ENCODE peak calls at places on chromosomes 2 and 18, in nine cellular contexts. G is Peyer's patch, D is H54, Y is HepG2, C is K562, E is adrenal gland, S is stomach, F is body of pancreas, P is H1. I is an unnamed sample.

GRCh38 chr18:59144483-59144882 is 4.8 kb downstream of the SEC11C start:
- DNase-seq in G (no peak), D (no peak), Y (no peak), C (no peak), E (no peak), S (no peak), F (no peak), P (no peak), I (no peak)

GRCh38 chr18:48679236-48679635 is 140.4 kb downstream of the CTIF start:
- DNase-seq in G (no peak), D (no peak), Y (no peak), C (no peak), E (no peak), S (no peak), F (no peak), P (no peak), I (no peak)

GRCh38 chr2:233048569-233049193 is 11.5 kb upstream of the INPP5D start:
- DNase-seq in G (no peak), D (no peak), Y (no peak), C (no peak), E (no peak), S (no peak), F (no peak), P (no peak), I (no peak)

GRCh38 chr2:233979748-233980147 is 62.6 kb downstream of the TRPM8 start:
- DNase-seq in G (no peak), D (no peak), Y (no peak), C (no peak), E (no peak), S (no peak), F (no peak), P (no peak), I (no peak)

GRCh38 chr2:100114011-100114433 is 28.4 kb downstream of the AFF3 start:
- DNase-seq in G (peak; percentile 55), D (no peak), Y (no peak), C (no peak), E (no peak), S (no peak), F (no peak), P (no peak), I (no peak)

GRCh38 chr2:98479959-98480524 is 35.4 kb downstream of the INPP4A start:
- DNase-seq in G (no peak), D (peak; percentile 74), Y (no peak), C (no peak), E (peak; percentile 82), S (peak; percentile 77), F (peak; percentile 79), P (no peak), I (peak; percentile 56)

GRCh38 chr2:148201075-148202004 is 180.4 kb downstream of the MBD5 start:
- DNase-seq in G (no peak), D (peak; percentile 2), Y (peak; percentile 87), C (peak; percentile 80), E (peak; percentile 40), S (peak; percentile 42), F (peak; percentile 26), P (peak; percentile 84), I (peak; percentile 78)

GRCh38 chr2:16745466-16745865 is 79.8 kb upstream of the CYRIA start:
- DNase-seq in G (no peak), D (no peak), Y (no peak), C (no peak), E (no peak), S (no peak), F (no peak), P (no peak), I (no peak)

GRCh38 chr18:73660931-73661330 is 486.7 kb downstream of the FBXO15 start:
- DNase-seq in G (no peak), D (no peak), Y (no peak), C (no peak), E (no peak), S (no peak), F (no peak), P (no peak), I (no peak)

GRCh38 chr2:88871336-88871735 is 179.9 kb downstream of the RPIA start:
- DNase-seq in G (no peak), D (no peak), Y (no peak), C (no peak), E (no peak), S (no peak), F (no peak), P (no peak), I (no peak)

GRCh38 chr2:186827426-186827825 is 21.5 kb downstream of the ZSWIM2 start:
- DNase-seq in G (no peak), D (no peak), Y (no peak), C (no peak), E (no peak), S (no peak), F (no peak), P (no peak), I (no peak)

GRCh38 chr2:73952499-73953446 is 26.1 kb downstream of the DGUOK start:
- DNase-seq in G (no peak), D (peak; percentile 35), Y (no peak), C (no peak), E (peak; percentile 37), S (no peak), F (no peak), P (no peak), I (no peak)

GRCh38 chr2:96485350-96485749 is 19.8 kb downstream of the NEURL3 start:
- DNase-seq in G (no peak), D (peak; percentile 38), Y (no peak), C (no peak), E (no peak), S (no peak), F (no peak), P (no peak), I (no peak)

GRCh38 chr2:54503828-54504227 is 47.7 kb downstream of the SPTBN1 start:
- DNase-seq in G (no peak), D (no peak), Y (no peak), C (no peak), E (no peak), S (no peak), F (no peak), P (no peak), I (no peak)

GRCh38 chr2:162011718-162012564 is 62.1 kb downstream of the DPP4 start:
- DNase-seq in G (no peak), D (no peak), Y (no peak), C (no peak), E (no peak), S (no peak), F (no peak), P (no peak), I (no peak)

DNA sequence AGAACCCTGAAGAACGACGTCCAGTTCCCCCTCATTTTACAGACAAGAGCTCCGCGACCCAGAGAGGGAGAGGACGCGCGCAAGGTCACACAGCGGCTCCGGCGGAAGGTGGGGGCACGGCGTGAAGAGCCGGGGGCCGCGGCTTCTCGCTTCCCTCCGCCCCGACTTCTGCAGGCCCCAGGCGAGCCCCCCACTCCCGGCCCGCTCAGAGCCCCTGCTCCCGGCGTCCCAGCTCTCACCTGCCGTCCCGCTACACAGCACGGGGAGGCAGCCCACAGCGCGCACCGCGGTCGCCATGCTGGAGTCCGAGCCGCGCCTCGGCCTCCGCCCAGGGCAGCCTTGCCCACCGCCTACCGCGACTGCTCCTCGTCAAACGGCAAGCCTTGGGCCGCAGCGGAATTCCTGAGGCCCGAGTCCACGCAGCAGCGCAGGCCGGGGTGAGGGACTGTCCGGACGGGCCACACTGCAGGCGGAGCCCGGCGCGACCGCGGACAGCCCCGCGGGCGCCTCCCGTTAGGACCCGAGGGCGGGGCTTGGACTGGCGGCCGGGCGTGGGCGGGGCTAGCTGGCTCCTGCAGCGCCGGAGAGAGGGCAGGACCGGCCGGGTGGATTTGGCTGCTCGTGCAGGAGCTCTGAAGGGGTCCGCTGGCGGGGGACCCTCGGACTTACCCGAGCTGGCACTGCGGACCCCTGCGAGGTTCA is at the start of gene MRPS5:
- DNase-seq in G (peak; percentile 87), D (peak; percentile 90), Y (peak; percentile 62), C (peak; percentile 89), E (peak; percentile 86), S (peak; percentile 89), F (peak; percentile 84), P (peak; percentile 95), I (peak; percentile 90)
- TF ChIP-seq POLR2A in G (peak; percentile 52), D (peak; percentile 65), Y (peak; percentile 96), C (peak; percentile 85), E (peak; percentile 75), S (no peak), F (peak; percentile 72), P (peak; percentile 77), I (peak; percentile 67)

GRCh38 chr2:219177594-219178376 is at the start of gene RETREG2:
- DNase-seq in G (peak; percentile 83), D (peak; percentile 92), Y (peak; percentile 93), C (peak; percentile 89), E (peak; percentile 91), S (peak; percentile 87), F (peak; percentile 91), P (peak; percentile 88), I (peak; percentile 98)
- TF ChIP-seq POLR2A in G (peak; percentile 98), D (peak; percentile 69), Y (no peak), C (peak; percentile 82), E (peak; percentile 92), S (no peak), F (peak; percentile 98), P (peak; percentile 31), I (peak; percentile 97)

DNA sequence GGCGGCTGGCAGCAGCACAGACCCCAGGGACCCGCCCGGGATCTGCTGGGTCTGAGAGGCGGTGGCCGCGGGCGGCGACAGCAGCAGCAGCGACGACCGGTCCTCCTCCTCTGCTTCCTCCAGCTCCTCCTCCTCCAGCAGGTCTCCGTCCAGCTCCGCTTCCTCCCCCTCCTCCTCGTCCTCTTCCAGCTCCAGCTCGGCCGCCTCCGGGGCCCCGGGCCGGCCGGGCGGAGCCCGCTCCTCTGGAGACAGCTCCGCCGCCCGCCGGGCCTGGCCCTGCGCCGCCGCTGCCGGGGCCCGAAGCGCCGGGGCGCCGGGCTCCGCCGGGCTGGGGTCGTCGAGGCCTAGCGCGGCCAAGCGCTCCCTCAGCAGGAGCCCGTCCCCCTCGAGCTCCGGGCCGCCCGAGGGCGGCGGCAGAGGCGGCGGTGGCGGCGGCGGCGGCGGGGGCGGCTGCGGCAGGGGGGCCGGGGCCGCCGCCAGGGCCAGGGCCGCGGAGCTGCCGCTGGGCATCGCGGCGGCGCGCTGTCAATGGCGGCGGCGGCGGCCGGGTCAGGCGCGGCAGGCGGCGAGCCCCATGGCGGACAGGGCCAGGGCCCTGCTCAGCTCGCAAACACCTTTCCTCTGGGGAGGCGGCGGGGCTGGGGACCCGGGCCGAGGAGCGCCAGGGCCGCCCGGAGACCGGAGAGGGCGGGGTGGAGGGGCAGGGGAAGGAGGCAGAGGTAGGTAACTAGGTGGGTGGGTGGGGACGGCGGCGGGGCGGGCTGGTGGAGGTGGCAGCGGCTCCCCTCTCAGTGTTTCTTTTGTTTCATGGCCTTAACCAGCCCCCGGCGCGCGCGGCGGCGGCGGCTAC is 445 bp downstream of the MEX3C start:
- DNase-seq in G (peak; percentile 38), D (no peak), Y (no peak), C (peak; percentile 54), E (peak; percentile 64), S (peak; percentile 61), F (peak; percentile 68), P (peak; percentile 84), I (peak; percentile 85)
- TF ChIP-seq POLR2A in G (peak; percentile 48), D (peak; percentile 45), Y (no peak), C (no peak), E (peak; percentile 84), S (no peak), F (peak; percentile 38), P (no peak), I (peak; percentile 37)

GRCh38 chr2:131094655-131095281 is 1.5 kb upstream of the FAM168B start:
- DNase-seq in G (no peak), D (no peak), Y (peak; percentile 50), C (no peak), E (no peak), S (no peak), F (no peak), P (no peak), I (peak; percentile 19)

GRCh38 chr2:131092409-131093065 is 723 bp downstream of the FAM168B start:
- DNase-seq in G (no peak), D (no peak), Y (no peak), C (no peak), E (no peak), S (peak; percentile 79), F (no peak), P (no peak), I (peak; percentile 55)

GRCh38 chr2:131093066-131093842 is at the start of gene FAM168B:
- DNase-seq in G (peak; percentile 82), D (peak; percentile 84), Y (peak; percentile 82), C (peak; percentile 94), E (peak; percentile 91), S (peak; percentile 92), F (peak; percentile 86), P (peak; percentile 93), I (peak; percentile 93)
- TF ChIP-seq POLR2A in G (peak; percentile 80), D (peak; percentile 82), Y (peak; percentile 81), C (peak; percentile 85), E (peak; percentile 98), S (no peak), F (peak; percentile 74), P (peak; percentile 97), I (peak; percentile 92)

I was measured in erythroblast.